ENCODE peak calls at places on chromosomes 13 and 19, in ten cellular contexts. O is stimulated activated naive CD8-positive, alpha-beta T cell treated with anti-CD3 and anti-CD28 coated beads, Interleukin-15, amount 100 ng/mL, for 72 hours; Y is activated T-helper 2 cell treated with anti-CD3 and anti-CD28 coated beads, Interferon-gamma antibody, Interleukin-2, Interleukin-4, amounts not matched to agents 10 μg/mL and 5 μg/mL and 100 μg/mL, durations not matched to agents 14 hours and 24 hours and 36 hours; P is left lung; H is gastrocnemius medialis; M is DMS53; R is activated naive CD4-positive, alpha-beta T cell treated with Interleukin-2 at 50 U/mL for 16 hours; G is tibial artery; T is mesenteric fat pad; A is left cardiac atrium. L is an unnamed sample.

GRCh38 chr13:34747507-34747906 is 194.6 kb upstream of the NBEA start:
- DNase-seq in O (no peak), Y (no peak), P (no peak), H (no peak), M (no peak), R (no peak), G (no peak), T (no peak), A (no peak), L (no peak)

GRCh38 chr13:111210945-111211469 is 95.9 kb downstream of the ARHGEF7 start:
- DNase-seq in O (no peak), Y (no peak), P (no peak), H (no peak), M (no peak), R (no peak), G (no peak), T (no peak), A (no peak), L (no peak)

GRCh38 chr19:632228-633067 is 889 bp downstream of the POLRMT start:
- DNase-seq in O (peak; percentile 52), Y (peak; percentile 36), P (no peak), H (no peak), M (peak; percentile 62), R (peak; percentile 53), G (no peak), T (no peak), A (no peak), L (no peak)

GRCh38 chr19:45075215-45076028 is 856 bp downstream of the ZNF296 start:
- DNase-seq in O (peak; percentile 46), Y (peak; percentile 39), P (peak; percentile 95), H (peak; percentile 43), M (peak; percentile 85), R (peak; percentile 24), G (peak; percentile 88), T (peak; percentile 93), A (peak; percentile 78), L (peak; percentile 91)

GRCh38 chr19:50191270-50191669 is 12.2 kb upstream of the MYH14 start:
- DNase-seq in O (no peak), Y (no peak), P (no peak), H (no peak), M (no peak), R (no peak), G (no peak), T (no peak), A (no peak), L (no peak)

GRCh38 chr19:4713384-4713951 is 10.2 kb downstream of the DPP9 start:
- DNase-seq in O (no peak), Y (no peak), P (peak; percentile 72), H (peak; percentile 95), M (no peak), R (no peak), G (peak; percentile 87), T (no peak), A (peak; percentile 83), L (peak; percentile 92)

GRCh38 chr19:10262771-10263170 is 8.1 kb upstream of the ICAM1 start:
- DNase-seq in O (no peak), Y (no peak), P (no peak), H (no peak), M (no peak), R (no peak), G (no peak), T (no peak), A (no peak), L (no peak)

GRCh38 chr13:50693755-50694154 is 149.7 kb downstream of the DLEU7 start:
- DNase-seq in O (no peak), Y (no peak), P (no peak), H (no peak), M (no peak), R (no peak), G (no peak), T (no peak), A (peak; percentile 51), L (no peak)

GRCh38 chr19:33444238-33444992 is 70.9 kb downstream of the CEBPG start:
- DNase-seq in O (no peak), Y (no peak), P (peak; percentile 27), H (no peak), M (no peak), R (no peak), G (no peak), T (no peak), A (peak; percentile 5), L (peak; percentile 63)

GRCh38 chr13:20425819-20426219 is 99.8 kb downstream of the CRYL1 start:
- DNase-seq in O (no peak), Y (no peak), P (no peak), H (no peak), M (no peak), R (no peak), G (no peak), T (peak; percentile 78), A (no peak), L (no peak)

L was measured in cardiac septum.